ENCODE peak calls at places on chromosomes 16 and 17, in five cellular contexts. One of them, this sample, is unnamed.

GRCh38 chr16:15033309-15033707 is 22.6 kb downstream of the NTAN1 start:
- DNase-seq in lower lobe of right lung: no peak
- DNase-seq in tibial nerve: no peak
- DNase-seq in BE2C: peak
- DNase-seq in cardiac fibroblast: no peak
- DNase-seq in this sample: no peak

GRCh38 chr17:81940538-81941483 is 3.7 kb upstream of the PYCR1 start:
- DNase-seq in lower lobe of right lung: no peak
- DNase-seq in tibial nerve: no peak
- DNase-seq in BE2C: peak
- DNase-seq in cardiac fibroblast: no peak
- DNase-seq in this sample: no peak

GRCh38 chr17:4968166-4968915 is 724 bp upstream of the SPAG7 start:
- DNase-seq in lower lobe of right lung: no peak
- DNase-seq in tibial nerve: no peak
- DNase-seq in BE2C: peak
- DNase-seq in cardiac fibroblast: no peak
- DNase-seq in this sample: peak

GRCh38 chr17:74454197-74455024 is 12.0 kb upstream of the CD300A start:
- DNase-seq in lower lobe of right lung: peak
- DNase-seq in tibial nerve: peak
- DNase-seq in BE2C: peak
- DNase-seq in cardiac fibroblast: peak
- DNase-seq in this sample: peak

GRCh38 chr17:76405967-76406647 is 21.7 kb downstream of the SPHK1 start:
- DNase-seq in lower lobe of right lung: peak
- DNase-seq in tibial nerve: no peak
- DNase-seq in BE2C: peak
- DNase-seq in cardiac fibroblast: peak
- DNase-seq in this sample: no peak

GRCh38 chr16:57741660-57742191 is 6.2 kb downstream of the KATNB1 start:
- DNase-seq in lower lobe of right lung: peak
- DNase-seq in tibial nerve: no peak
- DNase-seq in BE2C: no peak
- DNase-seq in cardiac fibroblast: no peak
- DNase-seq in this sample: no peak

GRCh38 chr16:67246081-67246944 is 968 bp downstream of the FHOD1 start:
- DNase-seq in lower lobe of right lung: peak
- DNase-seq in tibial nerve: peak
- DNase-seq in BE2C: peak
- DNase-seq in cardiac fibroblast: peak
- DNase-seq in this sample: peak

GRCh38 chr17:43316522-43317142 is 82.2 kb upstream of the ARL4D start:
- DNase-seq in lower lobe of right lung: no peak
- DNase-seq in tibial nerve: no peak
- DNase-seq in BE2C: no peak
- DNase-seq in cardiac fibroblast: no peak
- DNase-seq in this sample: no peak

GRCh38 chr17:79977711-79978544 is 57.7 kb downstream of the TBC1D16 start:
- DNase-seq in lower lobe of right lung: peak
- DNase-seq in tibial nerve: no peak
- DNase-seq in BE2C: no peak
- DNase-seq in cardiac fibroblast: no peak
- DNase-seq in this sample: no peak

GRCh38 chr16:46748775-46749705 is 896 bp upstream of the MYLK3 start:
- DNase-seq in lower lobe of right lung: no peak
- DNase-seq in tibial nerve: no peak
- DNase-seq in BE2C: peak
- DNase-seq in cardiac fibroblast: no peak
- DNase-seq in this sample: no peak

GRCh38 chr17:57739402-57740224 is 5.5 kb downstream of the CCDC182 start:
- DNase-seq in lower lobe of right lung: no peak
- DNase-seq in tibial nerve: no peak
- DNase-seq in BE2C: peak
- DNase-seq in cardiac fibroblast: peak
- DNase-seq in this sample: peak

GRCh38 chr17:38417210-38417951 is 10.9 kb upstream of the ARHGAP23 start:
- DNase-seq in lower lobe of right lung: no peak
- DNase-seq in tibial nerve: no peak
- DNase-seq in BE2C: no peak
- DNase-seq in cardiac fibroblast: no peak
- DNase-seq in this sample: no peak

GRCh38 chr16:70454221-70455034 is at the start of gene FCSK:
- DNase-seq in lower lobe of right lung: peak
- DNase-seq in tibial nerve: peak
- DNase-seq in BE2C: peak
- DNase-seq in cardiac fibroblast: peak
- DNase-seq in this sample: peak

GRCh38 chr17:863880-864279 is 81.7 kb downstream of the MRM3 start:
- DNase-seq in lower lobe of right lung: no peak
- DNase-seq in tibial nerve: no peak
- DNase-seq in BE2C: peak
- DNase-seq in cardiac fibroblast: no peak
- DNase-seq in this sample: no peak

GRCh38 chr17:82611140-82612058 is 36.8 kb downstream of the WDR45B start:
- DNase-seq in lower lobe of right lung: no peak
- DNase-seq in tibial nerve: no peak
- DNase-seq in BE2C: peak
- DNase-seq in cardiac fibroblast: peak
- DNase-seq in this sample: peak

GRCh38 chr17:41538565-41538991 is 10.5 kb upstream of the KRT19 start:
- DNase-seq in lower lobe of right lung: no peak
- DNase-seq in tibial nerve: no peak
- DNase-seq in BE2C: no peak
- DNase-seq in cardiac fibroblast: no peak
- DNase-seq in this sample: peak

GRCh38 chr17:55870044-55870443 is 119.2 kb downstream of the PCTP start:
- DNase-seq in lower lobe of right lung: no peak
- DNase-seq in tibial nerve: no peak
- DNase-seq in BE2C: no peak
- DNase-seq in cardiac fibroblast: no peak
- DNase-seq in this sample: no peak

GRCh38 chr17:44159519-44160210 is 10.8 kb upstream of the ASB16 start:
- DNase-seq in lower lobe of right lung: no peak
- DNase-seq in tibial nerve: no peak
- DNase-seq in BE2C: peak
- DNase-seq in cardiac fibroblast: no peak
- DNase-seq in this sample: peak

GRCh38 chr17:42068979-42069378 is 18.6 kb upstream of the C17orf113 start:
- DNase-seq in lower lobe of right lung: no peak
- DNase-seq in tibial nerve: no peak
- DNase-seq in BE2C: no peak
- DNase-seq in cardiac fibroblast: no peak
- DNase-seq in this sample: no peak

GRCh38 chr17:34220776-34221390 is 34.2 kb upstream of the CCL2 start:
- DNase-seq in lower lobe of right lung: no peak
- DNase-seq in tibial nerve: peak
- DNase-seq in BE2C: no peak
- DNase-seq in cardiac fibroblast: peak
- DNase-seq in this sample: peak

GRCh38 chr16:58455750-58456149 is 44.2 kb upstream of the NDRG4 start:
- DNase-seq in lower lobe of right lung: no peak
- DNase-seq in tibial nerve: no peak
- DNase-seq in BE2C: no peak
- DNase-seq in cardiac fibroblast: no peak
- DNase-seq in this sample: no peak

GRCh38 chr17:27423651-27424050 is 32.6 kb upstream of the KSR1 start:
- DNase-seq in lower lobe of right lung: no peak
- DNase-seq in tibial nerve: no peak
- DNase-seq in BE2C: no peak
- DNase-seq in cardiac fibroblast: peak
- DNase-seq in this sample: no peak

GRCh38 chr17:80629298-80630028 is 84.8 kb downstream of the RPTOR start:
- DNase-seq in lower lobe of right lung: no peak
- DNase-seq in tibial nerve: no peak
- DNase-seq in BE2C: no peak
- DNase-seq in cardiac fibroblast: no peak
- DNase-seq in this sample: no peak

GRCh38 chr16:85602831-85603755 is 10.0 kb upstream of the GSE1 start:
- DNase-seq in lower lobe of right lung: no peak
- DNase-seq in tibial nerve: no peak
- DNase-seq in BE2C: no peak
- DNase-seq in cardiac fibroblast: no peak
- DNase-seq in this sample: no peak

GRCh38 chr16:53518550-53519416 is 15.8 kb upstream of the AKTIP start:
- DNase-seq in lower lobe of right lung: no peak
- DNase-seq in tibial nerve: peak
- DNase-seq in BE2C: no peak
- DNase-seq in cardiac fibroblast: peak
- DNase-seq in this sample: peak

GRCh38 chr17:79965806-79966205 is 69.9 kb downstream of the TBC1D16 start:
- DNase-seq in lower lobe of right lung: peak
- DNase-seq in tibial nerve: no peak
- DNase-seq in BE2C: no peak
- DNase-seq in cardiac fibroblast: no peak
- DNase-seq in this sample: no peak

GRCh38 chr17:71378036-71378435 is 742.8 kb upstream of the SOX9 start:
- DNase-seq in lower lobe of right lung: no peak
- DNase-seq in tibial nerve: no peak
- DNase-seq in BE2C: no peak
- DNase-seq in cardiac fibroblast: no peak
- DNase-seq in this sample: peak

GRCh38 chr17:32102697-32103096 is 39.6 kb upstream of the RHOT1 start:
- DNase-seq in lower lobe of right lung: no peak
- DNase-seq in tibial nerve: no peak
- DNase-seq in BE2C: no peak
- DNase-seq in cardiac fibroblast: peak
- DNase-seq in this sample: peak

GRCh38 chr17:39170558-39170957 is 4.6 kb upstream of the ARL5C start:
- DNase-seq in lower lobe of right lung: no peak
- DNase-seq in tibial nerve: no peak
- DNase-seq in BE2C: no peak
- DNase-seq in cardiac fibroblast: no peak
- DNase-seq in this sample: no peak

GRCh38 chr16:8849411-8850011 is 19.3 kb downstream of the CARHSP1 start:
- DNase-seq in lower lobe of right lung: no peak
- DNase-seq in tibial nerve: no peak
- DNase-seq in BE2C: no peak
- DNase-seq in cardiac fibroblast: peak
- DNase-seq in this sample: peak

GRCh38 chr17:48544356-48545021 is 420 bp downstream of the HOXB2 start:
- DNase-seq in lower lobe of right lung: peak
- DNase-seq in tibial nerve: peak
- DNase-seq in BE2C: no peak
- DNase-seq in cardiac fibroblast: peak
- DNase-seq in this sample: peak

GRCh38 chr17:64685705-64686104 is 23.6 kb upstream of the SMURF2 start:
- DNase-seq in lower lobe of right lung: no peak
- DNase-seq in tibial nerve: no peak
- DNase-seq in BE2C: no peak
- DNase-seq in cardiac fibroblast: no peak
- DNase-seq in this sample: no peak

GRCh38 chr17:32208436-32208835 is 57.2 kb upstream of the RHBDL3 start:
- DNase-seq in lower lobe of right lung: no peak
- DNase-seq in tibial nerve: no peak
- DNase-seq in BE2C: no peak
- DNase-seq in cardiac fibroblast: no peak
- DNase-seq in this sample: no peak

GRCh38 chr16:29663020-29663828 is at the start of gene SPN:
- DNase-seq in lower lobe of right lung: peak
- DNase-seq in tibial nerve: no peak
- DNase-seq in BE2C: no peak
- DNase-seq in cardiac fibroblast: no peak
- DNase-seq in this sample: no peak
- H3K4me3 ChIP-seq in lower lobe of right lung: peak
- H3K4me3 ChIP-seq in tibial nerve: no peak
- H3K4me3 ChIP-seq in BE2C: no peak
- H3K4me3 ChIP-seq in cardiac fibroblast: no peak
- H3K4me3 ChIP-seq in this sample: no peak

GRCh38 chr16:89288577-89288844 is 71.0 kb downstream of the ZNF778 start:
- DNase-seq in lower lobe of right lung: no peak
- DNase-seq in tibial nerve: no peak
- DNase-seq in BE2C: no peak
- DNase-seq in cardiac fibroblast: no peak
- DNase-seq in this sample: no peak
- TF ChIP-seq CTCF in lower lobe of right lung: no peak
- TF ChIP-seq CTCF in tibial nerve: no peak
- TF ChIP-seq CTCF in BE2C: no peak
- TF ChIP-seq CTCF in cardiac fibroblast: no peak
- TF ChIP-seq CTCF in this sample: no peak

GRCh38 chr16:3949287-3949686 is 68.8 kb upstream of the CREBBP start:
- DNase-seq in lower lobe of right lung: no peak
- DNase-seq in tibial nerve: no peak
- DNase-seq in BE2C: peak
- DNase-seq in cardiac fibroblast: no peak
- DNase-seq in this sample: no peak
- H3K4me3 ChIP-seq in lower lobe of right lung: peak
- H3K4me3 ChIP-seq in tibial nerve: no peak
- H3K4me3 ChIP-seq in BE2C: no peak
- H3K4me3 ChIP-seq in cardiac fibroblast: peak
- H3K4me3 ChIP-seq in this sample: peak

GRCh38 chr16:48318630-48319029 is 66.6 kb downstream of the SIAH1 start:
- DNase-seq in lower lobe of right lung: no peak
- DNase-seq in tibial nerve: no peak
- DNase-seq in BE2C: no peak
- DNase-seq in cardiac fibroblast: peak
- DNase-seq in this sample: peak

GRCh38 chr16:48321307-48322036 is 63.7 kb downstream of the SIAH1 start:
- DNase-seq in lower lobe of right lung: no peak
- DNase-seq in tibial nerve: no peak
- DNase-seq in BE2C: no peak
- DNase-seq in cardiac fibroblast: peak
- DNase-seq in this sample: peak

GRCh38 chr16:48317614-48318013 is 67.6 kb downstream of the SIAH1 start:
- DNase-seq in lower lobe of right lung: no peak
- DNase-seq in tibial nerve: no peak
- DNase-seq in BE2C: no peak
- DNase-seq in cardiac fibroblast: peak
- DNase-seq in this sample: peak
- TF ChIP-seq CTCF in lower lobe of right lung: no peak
- TF ChIP-seq CTCF in tibial nerve: no peak
- TF ChIP-seq CTCF in BE2C: no peak
- TF ChIP-seq CTCF in cardiac fibroblast: no peak
- TF ChIP-seq CTCF in this sample: no peak

GRCh38 chr16:49754495-49755290 is 101.2 kb downstream of the ZNF423 start:
- DNase-seq in lower lobe of right lung: no peak
- DNase-seq in tibial nerve: peak
- DNase-seq in BE2C: no peak
- DNase-seq in cardiac fibroblast: peak
- DNase-seq in this sample: no peak
- H3K4me3 ChIP-seq in lower lobe of right lung: peak
- H3K4me3 ChIP-seq in tibial nerve: peak
- H3K4me3 ChIP-seq in BE2C: peak
- H3K4me3 ChIP-seq in cardiac fibroblast: peak
- H3K4me3 ChIP-seq in this sample: no peak

This sample was measured in fibroblast of villous mesenchyme.